ENCODE peak calls at places on chromosomes 7 and 10, in five cellular contexts. G is HepG2, W is HL-60, X is K562, Y is GM12878. U is an unnamed sample.

GRCh38 chr10:129055966-129056365 is 411.1 kb upstream of the MGMT start:
- DNase-seq in G (no peak), W (no peak), X (no peak), Y (no peak), U (peak; percentile 40)

GRCh38 chr7:70487526-70488285 is 644.2 kb upstream of the GALNT17 start:
- DNase-seq in G (no peak), W (no peak), X (no peak), Y (no peak), U (no peak)

GRCh38 chr7:13894956-13895355 is 94.5 kb downstream of the ETV1 start:
- DNase-seq in G (no peak), W (no peak), X (no peak), Y (no peak), U (no peak)

GRCh38 chr10:100912013-100912608 is 652 bp upstream of the SLF2 start:
- DNase-seq in G (no peak), W (no peak), X (peak; percentile 24), Y (no peak), U (no peak)

GRCh38 chr10:5094265-5095205 is at the start of gene AKR1C3:
- DNase-seq in G (peak; percentile 78), W (no peak), X (peak; percentile 30), Y (no peak), U (peak; percentile 32)

GRCh38 chr10:22618081-22618785 is 96.1 kb downstream of the PIP4K2A start:
- DNase-seq in G (peak; percentile 84), W (no peak), X (no peak), Y (no peak), U (no peak)

GRCh38 chr7:31027161-31027965 is 24.7 kb upstream of the ADCYAP1R1 start:
- DNase-seq in G (no peak), W (no peak), X (no peak), Y (no peak), U (peak; percentile 79)

GRCh38 chr7:157483971-157484410 is 147.2 kb downstream of the DNAJB6 start:
- DNase-seq in G (no peak), W (no peak), X (no peak), Y (no peak), U (no peak)

DNA sequence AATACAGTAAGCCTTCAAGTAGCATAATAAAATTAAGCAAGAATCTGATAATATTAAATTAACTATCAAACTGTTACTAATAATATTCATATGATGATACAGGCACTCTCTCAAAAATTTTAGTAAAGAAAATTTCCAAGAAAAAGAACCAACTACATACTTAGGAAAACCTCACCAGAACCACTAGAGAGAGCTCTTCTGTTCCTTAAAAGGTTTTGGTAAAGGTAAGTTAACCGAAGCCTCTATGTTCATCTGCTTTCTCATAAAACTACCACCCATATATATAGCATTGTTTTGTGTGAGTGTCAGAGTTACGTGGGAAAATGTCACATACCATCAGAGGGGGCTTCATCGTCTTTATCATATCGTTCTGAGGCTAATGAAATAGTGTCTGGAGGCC is 20.7 kb downstream of the SKAP2 start:
- DNase-seq in G (no peak), W (no peak), X (no peak), Y (no peak), U (no peak)
- TF ChIP-seq GABPA in G (no peak), W (no peak), X (no peak), Y (no peak), U (no peak)

DNA sequence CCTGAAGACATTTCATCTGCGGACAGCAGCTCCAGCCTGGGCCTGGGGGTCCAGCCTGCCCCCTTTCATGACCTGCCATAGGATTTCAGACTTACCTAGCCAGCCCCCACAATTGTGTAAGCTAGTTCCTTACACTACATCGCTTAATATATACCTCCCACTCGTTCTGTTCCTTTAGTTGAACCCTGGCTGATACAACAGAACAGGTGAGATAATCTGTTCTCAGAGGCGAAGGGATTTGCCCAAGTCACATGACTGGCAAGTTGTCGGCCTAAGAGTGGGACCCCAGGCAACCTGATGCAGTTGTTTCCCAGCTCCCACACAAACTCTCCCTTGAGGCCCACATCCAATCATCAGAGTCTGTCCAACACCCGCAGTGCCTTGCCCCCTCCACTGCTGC is 168.2 kb downstream of the SH3PXD2A start:
- DNase-seq in G (no peak), W (no peak), X (no peak), Y (no peak), U (no peak)
- TF ChIP-seq REST in G (no peak), W (no peak), X (no peak), Y (no peak), U (no peak)

DNA sequence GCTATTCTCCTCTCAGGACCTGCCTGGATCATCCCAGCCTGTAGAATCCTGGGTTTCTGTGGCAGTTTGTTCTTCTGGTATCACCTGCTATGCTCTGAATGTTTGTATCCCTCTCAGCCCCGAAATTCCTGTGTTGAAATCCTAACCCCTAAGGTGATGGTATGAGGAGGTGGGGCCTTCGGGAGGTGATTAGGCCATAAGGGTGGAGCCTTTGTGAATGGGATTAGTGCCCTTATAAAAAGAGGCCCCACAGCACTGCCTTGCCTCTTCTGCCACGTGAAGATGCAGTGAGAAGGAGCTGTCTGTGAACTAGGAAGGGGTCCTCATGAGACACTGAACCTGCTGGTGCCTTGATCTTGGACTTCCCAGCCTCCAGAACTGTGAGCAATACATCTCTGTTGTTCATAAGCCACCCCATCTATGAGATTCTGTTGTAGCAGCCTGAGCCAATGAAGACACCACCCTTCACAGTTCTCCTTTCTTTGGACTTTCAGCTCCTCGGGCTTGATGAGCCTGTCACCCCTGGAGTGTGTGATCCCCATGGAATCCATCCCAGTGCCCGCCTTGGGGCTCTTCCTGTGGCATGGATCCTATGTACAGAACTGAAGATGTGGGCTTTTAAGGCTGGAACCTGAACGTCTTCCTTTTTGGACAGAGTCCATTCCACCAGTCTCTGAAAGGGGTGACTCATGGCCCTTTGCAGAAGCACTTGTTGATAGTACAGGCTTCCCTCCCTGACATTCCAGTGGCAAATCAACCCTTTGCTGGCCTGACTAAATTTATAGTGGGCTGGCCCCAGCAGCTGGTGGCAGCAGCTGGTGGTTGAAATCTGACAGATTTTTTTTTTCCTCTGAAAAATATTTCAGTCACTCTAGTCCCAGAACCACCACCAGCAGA is 138.0 kb downstream of the TACC2 start:
- DNase-seq in G (peak; percentile 30), W (no peak), X (no peak), Y (no peak), U (no peak)
- TF ChIP-seq GABPA in G (no peak), W (no peak), X (no peak), Y (no peak), U (no peak)

GRCh38 chr10:3625959-3626751 is 158.9 kb downstream of the KLF6 start:
- DNase-seq in G (no peak), W (no peak), X (no peak), Y (peak; percentile 57), U (no peak)

GRCh38 chr10:3622427-3622826 is 162.6 kb downstream of the KLF6 start:
- DNase-seq in G (no peak), W (no peak), X (no peak), Y (no peak), U (no peak)

GRCh38 chr10:3624367-3624766 is 160.6 kb downstream of the KLF6 start:
- DNase-seq in G (no peak), W (no peak), X (no peak), Y (no peak), U (no peak)

GRCh38 chr10:3622845-3623621 is 162.0 kb downstream of the KLF6 start:
- DNase-seq in G (no peak), W (no peak), X (no peak), Y (peak; percentile 45), U (no peak)

GRCh38 chr10:3623746-3624145 is 161.3 kb downstream of the KLF6 start:
- DNase-seq in G (peak; percentile 4), W (no peak), X (no peak), Y (peak; percentile 48), U (no peak)
- TF ChIP-seq REST in G (no peak), W (no peak), X (no peak), Y (no peak), U (no peak)

U was measured in SK-N-SH.